ENCODE peak calls at places on chromosomes 12 and 14, in eight cellular contexts. V is right atrium auricular region, U is tibial nerve, Y is cardiac muscle cell, P is upper lobe of right lung, E is fibroblast of lung, J is WERI-Rb-1, X is psoas muscle. K is an unnamed sample.

GRCh38 chr12:119423285-119423684 is 88.8 kb downstream of the CCDC60 start:
- DNase-seq in J (peak; percentile 52), U (no peak), V (no peak), X (no peak), E (no peak), P (no peak), Y (no peak), K (no peak)

GRCh38 chr12:109768901-109769670 is 55.5 kb downstream of the FAM222A start:
- DNase-seq in J (no peak), V (no peak), U (no peak), E (no peak), Y (no peak), X (no peak), P (peak; percentile 63), K (no peak)

GRCh38 chr12:13197526-13198141 is 1.1 kb downstream of the EMP1 start:
- DNase-seq in V (no peak), U (peak; percentile 67), E (peak; percentile 75), P (peak; percentile 66), J (no peak), X (peak; percentile 72), Y (no peak), K (no peak)

GRCh38 chr14:61565836-61566536 is 129.3 kb upstream of the HIF1A start:
- DNase-seq in Y (no peak), J (no peak), P (no peak), E (peak; percentile 94), X (no peak), U (no peak), V (no peak), K (no peak)

GRCh38 chr14:57979376-57980048 is 113.6 kb upstream of the SLC35F4 start:
- DNase-seq in E (no peak), P (no peak), Y (no peak), X (no peak), U (no peak), J (no peak), V (no peak), K (no peak)

GRCh38 chr12:54139030-54139429 is 49.8 kb downstream of the SMUG1 start:
- DNase-seq in J (peak; percentile 66), X (no peak), E (no peak), V (no peak), U (no peak), Y (no peak), P (no peak), K (no peak)

GRCh38 chr14:75123991-75124390 is 2.9 kb downstream of the NEK9 start:
- DNase-seq in P (no peak), E (peak; percentile 66), V (peak; percentile 73), J (no peak), Y (no peak), U (no peak), X (no peak), K (no peak)

GRCh38 chr12:118520428-118520827 is 144.1 kb downstream of the SUDS3 start:
- DNase-seq in X (no peak), U (no peak), J (no peak), P (no peak), V (no peak), Y (peak; percentile 63), E (no peak), K (no peak)

GRCh38 chr12:106527356-106527755 is 55.4 kb upstream of the RFX4 start:
- DNase-seq in E (no peak), J (no peak), Y (no peak), U (no peak), P (no peak), X (no peak), V (no peak), K (no peak)

GRCh38 chr12:93883436-93884154 is 206.4 kb downstream of the CRADD start:
- DNase-seq in X (no peak), U (peak; percentile 2), E (peak; percentile 42), P (no peak), V (no peak), J (no peak), Y (no peak), K (no peak)

GRCh38 chr12:95784886-95785285 is 5.7 kb downstream of the NTN4 start:
- DNase-seq in V (no peak), Y (no peak), X (no peak), U (no peak), P (no peak), E (no peak), J (no peak), K (no peak)

GRCh38 chr12:94545937-94546771 is 86.5 kb upstream of the CEP83 start:
- DNase-seq in V (no peak), E (peak; percentile 80), J (peak; percentile 69), Y (peak; percentile 69), P (no peak), X (no peak), U (no peak), K (peak; percentile 44)

GRCh38 chr12:121783771-121784170 is 9.7 kb downstream of the RHOF start:
- DNase-seq in U (no peak), X (no peak), Y (no peak), V (no peak), J (no peak), E (peak; percentile 50), P (no peak), K (no peak)

GRCh38 chr14:75871181-75871880 is 110.5 kb downstream of the TGFB3 start:
- DNase-seq in X (no peak), U (no peak), V (no peak), E (no peak), P (no peak), Y (no peak), J (no peak), K (no peak)

GRCh38 chr12:32534698-32535097 is 135.3 kb downstream of the FGD4 start:
- DNase-seq in E (no peak), J (no peak), P (no peak), V (no peak), U (no peak), X (no peak), Y (no peak), K (no peak)

GRCh38 chr12:32536000-32536345 is 136.6 kb downstream of the FGD4 start:
- DNase-seq in U (no peak), J (no peak), E (no peak), Y (no peak), V (no peak), P (no peak), X (no peak), K (no peak)

GRCh38 chr12:32533971-32534590 is 134.7 kb downstream of the FGD4 start:
- DNase-seq in E (peak; percentile 99), P (no peak), V (peak; percentile 67), X (peak; percentile 79), J (peak; percentile 16), Y (peak; percentile 67), U (peak; percentile 53), K (no peak)

GRCh38 chr12:32532951-32533350 is 133.6 kb downstream of the FGD4 start:
- DNase-seq in X (no peak), E (no peak), Y (no peak), V (no peak), P (no peak), J (no peak), U (no peak), K (no peak)

DNA sequence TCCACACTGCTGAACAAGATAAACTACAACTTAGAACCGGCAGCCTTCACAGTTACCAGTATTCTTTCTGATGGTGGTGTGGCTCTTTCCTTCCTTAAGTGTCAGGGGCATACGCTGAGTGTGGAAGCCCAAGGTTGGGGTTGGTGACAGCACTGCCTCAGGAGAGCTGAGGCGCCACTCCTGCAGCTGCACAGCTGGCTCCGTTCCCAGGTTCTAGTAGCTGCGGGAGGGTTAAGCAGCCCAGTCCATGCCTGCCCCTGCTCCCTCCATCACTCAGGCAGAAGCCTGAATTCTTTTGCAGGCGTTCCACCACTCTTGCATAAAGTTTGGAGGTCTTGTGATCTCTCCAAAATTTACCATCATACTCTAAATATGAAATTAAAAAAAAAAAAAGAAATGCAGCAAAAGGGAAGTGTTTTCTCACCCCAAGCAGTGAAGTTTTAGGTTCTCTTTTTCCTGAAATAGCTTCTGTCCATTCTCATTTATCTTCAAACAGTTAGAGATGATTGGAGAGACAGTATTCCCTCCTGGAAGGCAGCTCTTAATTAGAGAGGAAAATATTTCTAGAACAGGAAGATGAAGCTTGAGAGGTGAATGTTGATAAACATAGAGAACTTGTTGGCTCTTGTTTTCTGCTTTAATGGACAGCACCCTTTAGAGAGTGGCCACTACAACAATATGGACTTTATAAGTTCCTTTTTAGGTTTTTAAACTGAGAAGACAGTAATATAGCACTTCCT is 136.1 kb downstream of the FGD4 start:
- DNase-seq in J (no peak), V (peak; percentile 67), Y (peak; percentile 87), E (peak; percentile 83), U (peak; percentile 66), P (peak; percentile 88), X (peak; percentile 91), K (peak; percentile 82)
- H3K4me3 ChIP-seq in J (no peak overlapping the region), V (peak overlapping the region; percentile 34), Y (no peak overlapping the region), E (peak overlapping the region; percentile 51), U (peak overlapping the region; percentile 48), P (peak overlapping the region; percentile 54), X (peak overlapping the region; percentile 68), K (peak overlapping the region; percentile 65)

GRCh38 chr14:102155150-102155549 is 15.5 kb downstream of the WDR20 start:
- DNase-seq in E (peak; percentile 16), Y (peak; percentile 35), X (no peak), J (no peak), U (no peak), P (no peak), V (no peak), K (no peak)
- H3K27ac ChIP-seq in E (no peak overlapping the region), Y (peak overlapping the region; percentile 80), X (no peak overlapping the region), J (no peak overlapping the region), U (no peak overlapping the region), P (no peak overlapping the region), V (peak overlapping the region; percentile 13), K (peak overlapping the region; percentile 35)

DNA sequence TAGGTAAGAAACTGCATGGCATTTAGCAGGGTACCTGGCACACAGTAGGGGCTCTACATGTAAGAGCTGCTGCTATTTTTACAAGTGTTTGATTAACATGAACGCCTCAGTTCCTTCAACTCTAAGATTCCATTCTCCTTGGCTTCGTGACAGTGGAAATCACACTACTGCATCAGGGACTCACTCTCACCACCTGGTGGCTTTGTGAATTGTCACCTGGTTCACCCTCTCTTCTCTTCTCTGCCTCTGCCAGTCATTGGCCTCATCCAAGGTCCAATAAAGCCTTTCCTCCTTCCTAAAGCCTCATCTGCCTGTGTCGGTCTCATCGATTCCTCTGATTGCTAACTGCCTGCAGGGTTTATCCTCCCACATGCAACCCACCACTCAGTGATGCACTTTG is 476.4 kb downstream of the VRK1 start:
- DNase-seq in P (no peak), Y (no peak), V (no peak), J (no peak), X (no peak), U (no peak), E (no peak), K (no peak)
- TF ChIP-seq CTCF in P (no peak), Y (no peak), V (no peak), J (peak; percentile 18), X (no peak), U (no peak), E (no peak), K (no peak)

GRCh38 chr14:54804720-54805060 is 97.9 kb downstream of the GCH1 start:
- DNase-seq in Y (no peak), P (no peak), U (no peak), J (no peak), X (no peak), V (peak; percentile 54), E (no peak), K (no peak)

GRCh38 chr14:54805080-54805479 is 97.5 kb downstream of the GCH1 start:
- DNase-seq in V (peak; percentile 57), E (no peak), X (no peak), P (no peak), Y (no peak), U (no peak), J (no peak), K (no peak)

GRCh38 chr14:54806616-54807015 is 96.0 kb downstream of the GCH1 start:
- DNase-seq in U (no peak), X (no peak), V (no peak), P (no peak), Y (no peak), J (no peak), E (no peak), K (no peak)

GRCh38 chr14:54803926-54804719 is 98.5 kb downstream of the GCH1 start:
- DNase-seq in U (no peak), J (no peak), V (no peak), Y (no peak), E (no peak), P (no peak), X (no peak), K (no peak)

GRCh38 chr14:54805521-54806322 is 96.9 kb downstream of the GCH1 start:
- DNase-seq in E (peak; percentile 79), V (peak; percentile 92), U (peak; percentile 85), X (peak; percentile 92), Y (peak; percentile 93), J (peak; percentile 83), P (peak; percentile 90), K (peak; percentile 87)
- H3K4me3 ChIP-seq in E (no peak overlapping the region), V (no peak overlapping the region), U (peak overlapping the region; percentile 1), X (peak overlapping the region; percentile 46), Y (no peak overlapping the region), J (peak overlapping the region; percentile 35), P (no peak overlapping the region), K (peak overlapping the region; percentile 27)

K was measured in dorsolateral prefrontal cortex.